ENCODE peak calls at places on chromosomes 5 and 9, in ten cellular contexts. D is effector memory CD4-positive, alpha-beta T cell; Y is colonic mucosa; B is CD4-positive, CD25-positive, alpha-beta regulatory T cell; G is adrenal gland; E is right lobe of liver; C is Caco-2; S is Peyer's patch; A is A549; X is stomach. Q is an unnamed sample.
A peak's percentile ranks its signal among the peaks of the same experiment; 100 is the strongest.

GRCh38 chr9:91034976-91035824 is 233.6 kb downstream of the SYK start:
- DNase-seq in Y (no peak), D (no peak), G (peak; percentile 33), A (no peak), B (no peak), E (no peak), C (no peak), S (peak; percentile 28), X (no peak), Q (no peak)

GRCh38 chr9:34520505-34521385 is 2.0 kb downstream of the ENHO start:
- DNase-seq in Y (no peak), B (no peak), C (no peak), S (no peak), A (no peak), D (no peak), X (no peak), E (no peak), G (no peak), Q (no peak)

GRCh38 chr5:103357636-103358035 is 99.1 kb downstream of the MACIR start:
- DNase-seq in X (no peak), E (no peak), A (no peak), S (no peak), B (no peak), D (no peak), C (no peak), Y (no peak), G (no peak), Q (no peak)

GRCh38 chr9:106875548-106875947 is 12.6 kb downstream of the ZNF462 start:
- DNase-seq in Y (no peak), G (no peak), B (no peak), C (no peak), S (no peak), A (no peak), X (no peak), D (no peak), E (no peak), Q (no peak)

GRCh38 chr5:167844173-167844572 is 447.3 kb upstream of the WWC1 start:
- DNase-seq in C (no peak), G (no peak), A (no peak), X (no peak), E (no peak), B (no peak), D (no peak), Y (no peak), S (no peak), Q (no peak)

GRCh38 chr5:67003906-67004729 is 192.5 kb downstream of the CD180 start:
- DNase-seq in C (peak; percentile 93), A (peak; percentile 83), B (peak; percentile 89), X (peak; percentile 88), S (peak; percentile 93), Y (peak; percentile 94), E (peak; percentile 91), D (peak; percentile 87), G (peak; percentile 96), Q (peak; percentile 93)

GRCh38 chr9:110389148-110389783 is 51.6 kb upstream of the TXNDC8 start:
- DNase-seq in A (no peak), E (no peak), Y (peak; percentile 54), B (no peak), D (no peak), G (no peak), C (no peak), S (no peak), X (no peak), Q (peak; percentile 51)

GRCh38 chr5:2756211-2756746 is 4.8 kb upstream of the IRX2 start:
- DNase-seq in E (no peak), B (no peak), S (no peak), A (peak; percentile 37), X (peak; percentile 57), C (peak; percentile 89), Y (no peak), G (no peak), D (no peak), Q (no peak)

DNA sequence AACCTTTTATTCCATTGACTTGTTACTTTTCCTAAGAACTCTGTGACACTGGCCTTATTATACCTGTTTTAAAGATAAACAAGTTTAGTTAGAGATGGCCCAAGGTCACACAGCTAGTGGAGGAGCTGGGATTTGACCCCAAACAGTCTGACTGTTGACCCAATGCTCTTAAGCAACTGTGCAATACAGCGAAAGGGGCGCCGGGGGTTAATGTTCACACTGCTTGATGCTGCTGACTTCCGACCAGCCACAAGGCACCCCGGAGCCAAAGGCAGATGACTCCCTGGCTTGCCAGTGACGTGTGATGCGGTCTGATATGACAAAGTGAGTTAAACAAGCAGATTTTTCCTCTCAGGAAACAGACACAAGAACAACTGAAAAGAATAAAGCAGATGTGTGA is 23.9 kb downstream of the PIK3R1 start:
- DNase-seq in A (no peak), B (peak; percentile 75), X (peak; percentile 63), D (peak; percentile 65), C (no peak), E (peak; percentile 91), G (peak; percentile 96), Y (peak; percentile 70), S (peak; percentile 65), Q (peak; percentile 86)
- H3K4me1 ChIP-seq in A (no peaks in the 10 kb centered on the region), B (peaks cover 62% of the 10 kb centered on the region), X (peaks cover 13% of the 10 kb centered on the region), D (peaks cover 37% of the 10 kb centered on the region), C (peaks cover 7% of the 10 kb centered on the region), E (peaks cover 83% of the 10 kb centered on the region), G (peaks cover 24% of the 10 kb centered on the region), Y (peaks cover 5% of the 10 kb centered on the region), S (no peaks in the 10 kb centered on the region), Q (peaks cover 24% of the 10 kb centered on the region)

GRCh38 chr9:21804791-21805190 is 2.4 kb downstream of the MTAP start:
- DNase-seq in X (no peak), B (no peak), Y (no peak), C (no peak), E (no peak), G (no peak), A (no peak), S (no peak), D (no peak), Q (no peak)
- H3K4me3 ChIP-seq in X (no peak overlapping the region), B (no peak overlapping the region), Y (no peak overlapping the region), C (no peak overlapping the region), E (no peak overlapping the region), G (no peak overlapping the region), A (peak overlapping the region; percentile 69), S (no peak overlapping the region), D (no peak overlapping the region), Q (no peak overlapping the region)

GRCh38 chr5:16178745-16179372 is 732 bp downstream of the MARCHF11 start:
- DNase-seq in A (no peak), X (peak; percentile 45), B (no peak), E (no peak), C (peak; percentile 56), Y (peak; percentile 65), G (peak; percentile 82), S (peak; percentile 62), D (no peak), Q (peak; percentile 76)
- H3K4me1 ChIP-seq in A (no peaks in the 10 kb centered on the region), X (no peaks in the 10 kb centered on the region), B (no peaks in the 10 kb centered on the region), E (no peaks in the 10 kb centered on the region), C (no peaks in the 10 kb centered on the region), Y (no peaks in the 10 kb centered on the region), G (no peaks in the 10 kb centered on the region), S (no peaks in the 10 kb centered on the region), D (no peaks in the 10 kb centered on the region), Q (no peaks in the 10 kb centered on the region)

GRCh38 chr5:43386960-43387362 is 25.2 kb downstream of the CCL28 start:
- DNase-seq in X (no peak), B (no peak), E (no peak), S (no peak), Y (no peak), D (no peak), A (no peak), C (no peak), G (no peak), Q (no peak)

GRCh38 chr5:43389679-43390329 is 22.4 kb downstream of the CCL28 start:
- DNase-seq in Y (peak; percentile 61), S (no peak), E (peak; percentile 60), G (peak; percentile 81), X (peak; percentile 53), B (peak; percentile 54), C (peak; percentile 67), D (no peak), A (peak; percentile 91), Q (peak; percentile 81)
- H3K4me3 ChIP-seq in Y (no peak overlapping the region), S (no peak overlapping the region), E (no peak overlapping the region), G (no peak overlapping the region), X (no peak overlapping the region), B (no peak overlapping the region), C (no peak overlapping the region), D (no peak overlapping the region), A (no peak overlapping the region), Q (no peak overlapping the region)

GRCh38 chr9:37295178-37295577 is 127.3 kb upstream of the GRHPR start:
- DNase-seq in E (no peak), S (no peak), D (no peak), A (no peak), Y (no peak), C (no peak), B (no peak), G (no peak), X (no peak), Q (no peak)
- H3K4me1 ChIP-seq in E (no peaks in the 10 kb centered on the region), S (no peaks in the 10 kb centered on the region), D (no peaks in the 10 kb centered on the region), A (peaks cover 39% of the 10 kb centered on the region), Y (no peaks in the 10 kb centered on the region), C (no peaks in the 10 kb centered on the region), B (peaks cover 13% of the 10 kb centered on the region), G (peaks cover 5% of the 10 kb centered on the region), X (no peaks in the 10 kb centered on the region), Q (no peaks in the 10 kb centered on the region)

DNA sequence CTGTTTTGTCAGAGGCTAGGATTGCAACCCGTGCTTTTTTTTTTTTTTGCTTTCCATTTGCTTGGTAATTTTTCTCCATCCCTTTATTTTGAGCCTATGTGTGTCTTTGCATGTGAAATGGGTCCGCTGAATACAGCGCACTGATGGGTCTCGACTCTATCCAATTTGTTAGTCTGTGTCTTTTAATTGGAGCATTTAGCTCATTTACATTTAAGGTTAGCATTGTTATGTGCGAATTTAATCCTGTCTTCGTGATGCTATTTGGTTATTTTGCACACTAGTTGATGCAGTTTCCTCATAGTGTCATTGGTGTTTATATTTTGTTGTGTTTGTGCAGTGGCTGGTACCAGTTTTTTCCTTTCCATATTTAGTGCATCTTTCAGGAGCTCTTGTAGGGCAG is 36.2 kb upstream of the TAF11L2 start:
- DNase-seq in S (no peak), B (no peak), C (no peak), X (no peak), A (no peak), E (no peak), D (no peak), G (no peak), Y (no peak), Q (no peak)
- H3K4me3 ChIP-seq in S (no peak overlapping the region), B (no peak overlapping the region), C (no peak overlapping the region), X (no peak overlapping the region), A (no peak overlapping the region), E (no peak overlapping the region), D (no peak overlapping the region), G (no peak overlapping the region), Y (no peak overlapping the region), Q (no peak overlapping the region)